ENCODE peak calls at places on chromosome 9, in four cellular contexts. U, N, K and M are unnamed samples.

GRCh38 chr9:84926793-84927192 is 257.3 kb downstream of the NTRK2 start:
- DNase-seq in K (no peak), N (no peak), U (no peak), M (no peak)

GRCh38 chr9:93612796-93613154 is 36.4 kb downstream of the PHF2 start:
- DNase-seq in U (no peak), K (peak), N (no peak), M (no peak)

GRCh38 chr9:5633243-5633642 is 4.3 kb downstream of the RIC1 start:
- DNase-seq in U (no peak), N (no peak), K (no peak), M (no peak)

GRCh38 chr9:20419552-20419951 is 202.7 kb downstream of the MLLT3 start:
- DNase-seq in K (no peak), U (no peak), N (no peak), M (no peak)

GRCh38 chr9:95349109-95350038 is 31.9 kb upstream of the FANCC start:
- DNase-seq in K (peak), N (no peak), U (peak), M (peak)

GRCh38 chr9:132288371-132288770 is 66.4 kb downstream of the SETX start:
- DNase-seq in N (no peak), U (no peak), K (no peak), M (peak)

GRCh38 chr9:69186841-69187611 is 12.9 kb downstream of the TJP2 start:
- DNase-seq in U (no peak), K (no peak), N (no peak), M (peak)

GRCh38 chr9:2016411-2017208 is 1.5 kb downstream of the SMARCA2 start:
- DNase-seq in N (peak), K (peak), U (peak), M (peak)

GRCh38 chr9:107982735-107983134 is 493.2 kb upstream of the KLF4 start:
- DNase-seq in U (no peak), K (no peak), N (no peak), M (no peak)

GRCh38 chr9:108801949-108802348 is 53.8 kb downstream of the ACTL7B start:
- DNase-seq in K (no peak), U (peak), N (no peak), M (no peak)

GRCh38 chr9:110133608-110134214 is 74.2 kb downstream of the C9orf152 start:
- DNase-seq in K (no peak), U (no peak), N (no peak), M (peak)

GRCh38 chr9:93231121-93231694 is 47.3 kb downstream of the WNK2 start:
- DNase-seq in K (no peak), N (no peak), U (no peak), M (no peak)

GRCh38 chr9:75941066-75941465 is 50.6 kb downstream of the PCSK5 start:
- DNase-seq in N (no peak), K (no peak), U (no peak), M (no peak)

GRCh38 chr9:134218230-134218629 is 53.9 kb upstream of the RNU6ATAC start:
- DNase-seq in N (no peak), K (no peak), U (no peak), M (no peak)

GRCh38 chr9:88313364-88314220 is 74.7 kb upstream of the SPIN1 start:
- DNase-seq in U (peak), K (peak), N (no peak), M (no peak)

GRCh38 chr9:130383979-130384676 is 60.6 kb upstream of the ASS1 start:
- DNase-seq in N (no peak), U (no peak), K (no peak), M (no peak)

GRCh38 chr9:96450613-96451544 is 910 bp downstream of the HABP4 start:
- DNase-seq in K (peak), N (no peak), U (no peak), M (peak)

GRCh38 chr9:26904070-26904469 is 11.5 kb upstream of the CAAP1 start:
- DNase-seq in U (no peak), K (no peak), N (no peak), M (no peak)

GRCh38 chr9:7777776-7778175 is 21.8 kb downstream of the DMAC1 start:
- DNase-seq in U (no peak), N (no peak), K (no peak), M (no peak)

GRCh38 chr9:35658894-35659220 is 765 bp downstream of the CCDC107 start:
- DNase-seq in N (no peak), K (no peak), U (no peak), M (peak)

GRCh38 chr9:133147412-133148271 is 16.1 kb downstream of the GBGT1 start:
- DNase-seq in N (peak), K (peak), U (peak), M (peak)

GRCh38 chr9:22447607-22448305 is 1.1 kb downstream of the DMRTA1 start:
- DNase-seq in N (no peak), K (no peak), U (peak), M (peak)

GRCh38 chr9:133991211-133991921 is 758 bp downstream of the VAV2 start:
- DNase-seq in U (no peak), K (no peak), N (no peak), M (no peak)

GRCh38 chr9:131959056-131959455 is 120.6 kb downstream of the MED27 start:
- DNase-seq in N (no peak), K (no peak), U (no peak), M (no peak)

GRCh38 chr9:116661037-116661954 is 25.8 kb upstream of the TRIM32 start:
- DNase-seq in K (no peak), N (peak), U (peak), M (peak)

GRCh38 chr9:126475933-126476555 is 137.7 kb upstream of the LMX1B start:
- DNase-seq in U (no peak), K (no peak), N (no peak), M (no peak)

GRCh38 chr9:27086818-27087680 is 22.0 kb upstream of the TEK start:
- DNase-seq in U (no peak), K (no peak), N (no peak), M (peak)

GRCh38 chr9:4831119-4831518 is 38.4 kb downstream of the RCL1 start:
- DNase-seq in K (no peak), U (no peak), N (no peak), M (no peak)

DNA sequence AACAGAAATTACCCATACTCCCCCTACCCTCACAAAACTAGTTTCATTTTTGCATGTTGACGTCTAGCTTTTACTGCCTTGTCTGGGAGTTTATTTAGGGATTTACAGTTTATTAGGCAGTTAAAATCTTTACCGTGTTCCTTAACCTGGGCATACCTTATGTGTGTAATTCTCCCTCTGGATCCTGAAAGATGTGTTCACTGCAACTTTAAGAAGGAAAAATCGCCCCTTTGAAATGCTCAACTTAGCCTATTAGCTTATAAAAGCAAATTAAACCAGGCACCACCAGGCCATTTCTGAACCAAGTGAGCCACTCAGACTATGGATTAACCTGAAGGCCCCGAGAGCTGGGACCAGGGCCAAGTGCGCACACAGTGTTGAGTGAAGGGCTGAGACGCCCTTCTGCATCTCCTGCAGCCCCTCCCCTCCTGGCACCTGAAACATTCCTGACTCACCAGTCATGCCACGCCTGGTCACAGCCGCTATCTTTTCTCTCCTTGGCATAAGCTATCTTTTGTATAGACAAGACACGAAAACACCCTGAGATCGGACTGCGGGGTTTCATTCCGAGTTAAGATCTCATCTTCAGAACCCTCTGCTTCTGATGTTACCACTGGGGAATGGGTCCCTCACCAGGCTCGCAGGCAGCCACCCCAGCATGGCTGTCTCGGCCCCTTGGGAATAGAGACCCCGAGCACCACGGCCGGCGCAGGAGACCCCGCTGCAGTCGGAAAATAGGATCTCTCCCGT is 111.9 kb downstream of the ROR2 start:
- DNase-seq in N (no peak), K (no peak), U (no peak), M (no peak)
- H3K4ac ChIP-seq in N (no peak), K (no peak), U (no peak), M (no peak)

DNA sequence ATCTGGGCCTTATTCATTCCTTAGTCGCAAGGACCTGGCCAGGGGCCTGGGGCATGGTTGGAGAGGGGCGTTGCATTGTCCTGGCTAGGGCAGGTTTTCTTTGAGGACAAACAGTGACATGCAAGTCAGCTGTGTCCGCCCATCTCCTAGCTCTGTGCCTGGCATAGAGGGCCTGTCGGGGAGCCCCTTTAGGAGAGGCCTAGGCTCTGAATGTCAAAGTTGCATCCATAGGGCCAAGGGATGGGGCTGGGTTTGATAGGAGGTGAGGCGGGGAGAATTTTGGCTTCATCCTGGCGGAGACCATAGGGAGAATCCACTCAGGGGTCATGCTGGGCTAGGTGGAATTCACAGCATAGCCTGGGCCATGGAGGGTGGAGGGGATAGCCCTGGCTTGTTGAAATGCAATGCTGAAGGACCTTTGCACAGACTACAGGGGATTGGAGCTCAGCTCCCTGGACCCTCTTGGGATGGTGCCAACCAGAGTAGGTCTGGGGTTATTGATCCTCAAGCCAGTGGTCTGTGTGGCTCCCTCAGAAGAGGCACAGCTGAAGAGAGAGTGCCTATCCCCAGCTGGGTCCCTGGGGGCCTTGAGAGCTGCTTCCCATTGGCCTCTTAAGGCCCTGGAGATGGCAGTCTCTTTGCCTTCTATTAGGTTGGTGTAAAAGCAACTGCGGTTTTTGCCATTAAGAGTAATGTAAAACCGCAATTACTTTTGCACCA is 104.0 kb downstream of the RGS3 start:
- DNase-seq in U (no peak), K (no peak), N (no peak), M (no peak)
- H2BK12ac ChIP-seq in U (no peak), K (no peak), N (no peak), M (peak)

GRCh38 chr9:78858266-78858665 is 561.3 kb downstream of the PSAT1 start:
- DNase-seq in N (no peak), K (no peak), U (no peak), M (no peak)
- H3K4ac ChIP-seq in N (no peak), K (no peak), U (no peak), M (no peak)

GRCh38 chr9:124841422-124841821 is 11.8 kb upstream of the WDR38 start:
- DNase-seq in K (no peak), N (no peak), U (no peak), M (no peak)

GRCh38 chr9:124844291-124844690 is 9.0 kb upstream of the WDR38 start:
- DNase-seq in K (no peak), U (no peak), N (no peak), M (no peak)

GRCh38 chr9:124843635-124844034 is 9.6 kb upstream of the WDR38 start:
- DNase-seq in U (no peak), N (no peak), K (no peak), M (no peak)

GRCh38 chr9:124840300-124840833 is 12.9 kb upstream of the WDR38 start:
- DNase-seq in N (no peak), U (no peak), K (peak), M (no peak)

DNA sequence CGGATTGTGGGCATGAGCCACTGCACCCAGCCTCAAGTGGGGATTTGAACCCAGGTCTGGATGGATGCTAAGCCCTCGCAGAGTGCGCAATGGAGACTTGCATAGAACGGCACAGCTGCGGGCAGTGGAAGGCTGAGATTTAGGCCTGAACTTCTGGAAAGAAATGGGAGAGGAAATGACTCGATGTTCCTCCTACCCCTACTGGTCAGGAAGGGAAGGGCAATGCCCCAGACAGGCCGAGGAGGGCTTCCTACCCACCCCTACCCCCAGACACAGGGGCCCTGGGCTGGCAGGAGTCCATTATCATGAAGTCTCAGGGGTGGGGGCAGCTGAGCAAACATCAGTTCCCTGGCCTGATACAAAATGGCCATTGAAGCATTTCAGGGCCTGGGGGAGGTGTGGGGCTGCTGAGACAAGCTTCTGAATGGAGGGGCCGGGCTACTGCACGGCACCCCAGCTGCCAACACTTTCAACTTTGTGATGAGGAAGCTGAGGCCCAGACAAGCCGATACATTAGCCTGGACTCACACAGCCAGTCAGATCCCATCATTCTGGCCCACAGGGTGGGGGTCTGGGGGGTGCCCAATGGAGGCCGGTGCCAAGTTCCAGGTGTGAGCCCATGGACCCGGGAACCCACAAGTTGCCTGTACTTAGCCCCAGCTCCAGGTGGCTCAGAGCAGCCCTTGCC is 13.5 kb upstream of the WDR38 start:
- DNase-seq in N (no peak), K (peak), U (peak), M (peak)
- H2BK12ac ChIP-seq in N (no peak), K (no peak), U (no peak), M (no peak)

GRCh38 chr9:114678130-114678529 is 3.9 kb downstream of the TEX48 start:
- DNase-seq in N (no peak), U (no peak), K (no peak), M (no peak)
- H3K4ac ChIP-seq in N (no peak), U (no peak), K (no peak), M (no peak)

GRCh38 chr9:79774356-79774755 is 202.6 kb downstream of the TLE4 start:
- DNase-seq in U (no peak), K (no peak), N (no peak), M (no peak)
- H2BK12ac ChIP-seq in U (no peak), K (no peak), N (no peak), M (no peak)

DNA sequence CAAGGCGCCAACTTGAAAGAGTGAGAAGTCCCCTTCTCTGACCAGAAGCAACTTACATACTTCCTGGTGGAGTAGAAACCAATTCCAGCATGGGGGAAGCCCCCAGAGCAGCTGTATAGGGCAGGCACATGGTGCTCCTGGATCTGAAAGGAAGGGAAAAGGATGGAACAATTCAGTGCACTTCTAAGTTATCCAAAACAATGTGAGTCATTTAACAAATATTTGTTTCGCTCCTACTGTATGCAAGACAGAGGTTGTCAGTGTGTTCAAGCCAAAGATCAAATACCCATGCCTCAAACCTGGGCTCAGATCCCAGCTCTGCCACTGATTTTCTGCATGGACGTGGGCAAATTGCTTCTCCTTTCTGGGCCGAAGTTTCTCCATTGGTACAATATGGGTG is 67.1 kb downstream of the LHX2 start:
- DNase-seq in N (no peak), U (no peak), K (no peak), M (peak)
- H3K4ac ChIP-seq in N (no peak), U (no peak), K (no peak), M (no peak)

GRCh38 chr9:105296445-105296844 is 52.0 kb downstream of the SLC44A1 start:
- DNase-seq in N (no peak), U (no peak), K (no peak), M (no peak)

GRCh38 chr9:105299190-105299854 is 54.9 kb downstream of the SLC44A1 start:
- DNase-seq in K (no peak), U (no peak), N (no peak), M (peak)

GRCh38 chr9:105295986-105296385 is 51.5 kb downstream of the SLC44A1 start:
- DNase-seq in U (no peak), N (no peak), K (no peak), M (peak)

GRCh38 chr9:105296889-105297288 is 52.4 kb downstream of the SLC44A1 start:
- DNase-seq in U (no peak), N (peak), K (no peak), M (peak)

GRCh38 chr9:105297442-105298097 is 53.1 kb downstream of the SLC44A1 start:
- DNase-seq in K (no peak), N (no peak), U (no peak), M (peak)
- H2BK12ac ChIP-seq in K (peak), N (no peak), U (no peak), M (peak)

GRCh38 chr9:87102131-87102530 is 154.8 kb upstream of the GAS1 start:
- DNase-seq in K (no peak), N (no peak), U (no peak), M (no peak)

GRCh38 chr9:87095961-87096360 is 148.7 kb upstream of the GAS1 start:
- DNase-seq in N (no peak), U (no peak), K (no peak), M (no peak)

GRCh38 chr9:87097238-87097637 is 149.9 kb upstream of the GAS1 start:
- DNase-seq in U (no peak), N (no peak), K (no peak), M (peak)

GRCh38 chr9:87100001-87100400 is 152.7 kb upstream of the GAS1 start:
- DNase-seq in N (no peak), K (no peak), U (no peak), M (no peak)

DNA sequence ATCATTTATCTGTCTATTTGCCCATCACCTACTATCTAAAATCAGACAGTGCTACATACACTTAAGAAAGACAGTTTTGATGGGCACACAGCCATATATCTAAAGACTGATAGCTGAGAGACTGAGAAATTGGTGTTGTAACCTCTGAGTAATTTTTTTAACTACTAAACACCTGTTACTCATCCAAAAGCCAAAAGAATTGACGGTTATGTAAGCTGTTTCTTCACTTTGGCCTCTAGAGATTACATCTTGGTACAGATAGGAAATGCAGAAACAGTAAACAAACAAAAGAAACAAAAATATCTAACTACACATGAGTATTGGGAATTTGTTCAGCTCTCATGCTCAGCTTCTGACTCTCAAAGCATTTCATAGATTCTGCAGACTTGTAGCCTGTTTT is 152.1 kb upstream of the GAS1 start:
- DNase-seq in U (no peak), K (no peak), N (no peak), M (no peak)
- H3K4ac ChIP-seq in U (no peak), K (no peak), N (no peak), M (no peak)